ENCODE peak calls at places on chromosome 21, in four cellular contexts. W is Peyer's patch, O is ovary, E is heart left ventricle. H is an unnamed sample.

GRCh38 chr21:17819878-17820232 is 699 bp upstream of the C21orf91 start:
- DNase-seq in W (no peak), O (no peak), E (no peak), H (peak)

GRCh38 chr21:17590443-17590842 is 22.3 kb downstream of the BTG3 start:
- DNase-seq in W (no peak), O (no peak), E (no peak), H (no peak)

GRCh38 chr21:18041012-18041411 is 203.6 kb upstream of the CHODL start:
- DNase-seq in W (no peak), O (no peak), E (no peak), H (no peak)

GRCh38 chr21:45255381-45256020 is 32.2 kb downstream of the POFUT2 start:
- DNase-seq in W (peak), O (peak), E (no peak), H (peak)

GRCh38 chr21:16597768-16598167 is 868.0 kb downstream of the USP25 start:
- DNase-seq in W (no peak), O (no peak), E (no peak), H (no peak)

GRCh38 chr21:21183092-21183491 is 184.9 kb downstream of the NCAM2 start:
- DNase-seq in W (no peak), O (no peak), E (no peak), H (no peak)

GRCh38 chr21:45618846-45619485 is 24.6 kb upstream of the PCBP3 start:
- DNase-seq in W (no peak), O (no peak), E (no peak), H (no peak)

GRCh38 chr21:45439901-45440461 is 35.0 kb downstream of the COL18A1 start:
- DNase-seq in W (no peak), O (no peak), E (no peak), H (no peak)

GRCh38 chr21:45800339-45801080 is 157.0 kb downstream of the PCBP3 start:
- DNase-seq in W (no peak), O (no peak), E (no peak), H (no peak)

GRCh38 chr21:45029298-45029967 is 44.9 kb upstream of the ADARB1 start:
- DNase-seq in W (no peak), O (no peak), E (peak), H (no peak)

GRCh38 chr21:26798856-26799751 is 46.1 kb downstream of the ADAMTS1 start:
- DNase-seq in W (no peak), O (no peak), E (no peak), H (no peak)

GRCh38 chr21:17050156-17050555 is 462.7 kb upstream of the CXADR start:
- DNase-seq in W (no peak), O (no peak), E (no peak), H (no peak)

GRCh38 chr21:45886610-45887026 is 95.0 kb upstream of the COL6A1 start:
- DNase-seq in W (no peak), O (no peak), E (no peak), H (no peak)

GRCh38 chr21:35441868-35442582 is 392.9 kb upstream of the RUNX1 start:
- DNase-seq in W (no peak), O (no peak), E (no peak), H (no peak)

GRCh38 chr21:30839304-30839703 is 9.7 kb upstream of the KRTAP7-1 start:
- DNase-seq in W (no peak), O (no peak), E (no peak), H (no peak)

GRCh38 chr21:43893536-43894205 is 28.6 kb downstream of the AGPAT3 start:
- DNase-seq in W (no peak), O (no peak), E (no peak), H (no peak)

GRCh38 chr21:45293214-45293725 is 5.6 kb upstream of the POFUT2 start:
- DNase-seq in W (peak), O (peak), E (peak), H (no peak)

GRCh38 chr21:16211339-16212303 is 481.8 kb downstream of the USP25 start:
- DNase-seq in W (no peak), O (no peak), E (no peak), H (no peak)

GRCh38 chr21:35291963-35292627 is 243.0 kb upstream of the RUNX1 start:
- DNase-seq in W (no peak), O (no peak), E (no peak), H (no peak)

GRCh38 chr21:45365608-45366241 is 39.2 kb upstream of the COL18A1 start:
- DNase-seq in W (no peak), O (no peak), E (no peak), H (no peak)

GRCh38 chr21:46157987-46158451 is 2.6 kb upstream of the FTCD start:
- DNase-seq in W (no peak), O (no peak), E (peak), H (no peak)

GRCh38 chr21:45989355-45990048 is 7.9 kb downstream of the COL6A1 start:
- DNase-seq in W (no peak), O (no peak), E (peak), H (no peak)

GRCh38 chr21:45404726-45405270 is at the start of gene COL18A1:
- DNase-seq in W (no peak), O (peak), E (peak), H (peak)

GRCh38 chr21:14995695-14996490 is 68.9 kb downstream of the NRIP1 start:
- DNase-seq in W (no peak), O (no peak), E (peak), H (no peak)

GRCh38 chr21:45359451-45360217 is 45.3 kb upstream of the COL18A1 start:
- DNase-seq in W (no peak), O (no peak), E (no peak), H (no peak)

GRCh38 chr21:44648557-44649311 is 2.5 kb downstream of the KRTAP10-11 start:
- DNase-seq in W (peak), O (no peak), E (no peak), H (no peak)

GRCh38 chr21:45006536-45007079 is 66.8 kb downstream of the SLX9 start:
- DNase-seq in W (no peak), O (no peak), E (no peak), H (no peak)

GRCh38 chr21:45576838-45577737 is 34.8 kb upstream of the SLC19A1 start:
- DNase-seq in W (no peak), O (peak), E (no peak), H (no peak)

GRCh38 chr21:45264146-45264918 is 23.4 kb downstream of the POFUT2 start:
- DNase-seq in W (peak), O (peak), E (no peak), H (no peak)

GRCh38 chr21:46639489-46640386 is 4.3 kb downstream of the PRMT2 start:
- DNase-seq in W (no peak), O (no peak), E (no peak), H (no peak)

GRCh38 chr21:16377857-16378256 is 648.1 kb downstream of the USP25 start:
- DNase-seq in W (no peak), O (no peak), E (no peak), H (no peak)

GRCh38 chr21:35528109-35529042 is 479.3 kb upstream of the RUNX1 start:
- DNase-seq in W (peak), O (peak), E (peak), H (peak)

GRCh38 chr21:16004121-16004520 is 274.3 kb downstream of the USP25 start:
- DNase-seq in W (no peak), O (no peak), E (no peak), H (no peak)

DNA sequence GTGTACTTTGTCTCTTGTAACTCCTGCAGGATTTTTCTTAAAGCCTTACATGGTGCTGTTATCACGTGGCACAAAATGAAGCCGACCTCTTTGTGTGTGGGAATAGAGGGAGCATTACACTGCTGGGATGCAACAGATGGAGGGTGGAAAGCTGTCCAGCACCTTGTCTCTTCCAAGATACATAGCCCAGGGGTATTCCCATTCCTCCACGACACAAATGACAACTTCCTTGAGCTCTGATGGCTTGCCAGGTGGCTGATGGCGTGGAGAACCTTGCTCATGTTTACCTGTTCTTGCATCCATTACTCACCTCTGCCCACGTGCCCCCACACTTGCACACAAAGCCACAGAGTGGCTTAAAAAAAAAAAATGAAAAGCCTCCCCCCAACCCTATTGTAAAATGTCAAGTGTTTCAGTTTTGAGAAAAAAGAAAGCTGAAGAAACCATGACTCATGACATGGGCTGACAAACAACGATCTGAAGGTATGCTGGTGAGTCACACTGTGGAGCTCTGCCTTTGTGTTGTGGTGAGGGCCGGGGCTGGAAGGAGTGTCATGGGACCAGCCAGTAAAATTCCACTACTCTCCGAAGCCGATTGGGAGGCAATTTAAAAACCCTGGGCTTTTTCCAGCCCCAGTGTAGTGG is 32.0 kb upstream of the ATP5PO start:
- DNase-seq in W (peak), O (peak), E (peak), H (no peak)
- TF ChIP-seq POLR2A in W (no peak), O (no peak), E (no peak), H (peak)

GRCh38 chr21:32278518-32279376 is at the start of gene MIS18A:
- DNase-seq in W (peak), O (peak), E (peak), H (peak)
- TF ChIP-seq POLR2A in W (no peak), O (peak), E (peak), H (peak)

GRCh38 chr21:42498012-42498411 is 2.0 kb upstream of the RSPH1 start:
- DNase-seq in W (no peak), O (no peak), E (no peak), H (no peak)

GRCh38 chr21:42495765-42496119 is 282 bp downstream of the RSPH1 start:
- DNase-seq in W (no peak), O (no peak), E (no peak), H (no peak)

GRCh38 chr21:42496839-42497202 is 797 bp upstream of the RSPH1 start:
- DNase-seq in W (peak), O (peak), E (no peak), H (no peak)

GRCh38 chr21:42495027-42495426 is 997 bp downstream of the RSPH1 start:
- DNase-seq in W (no peak), O (no peak), E (no peak), H (no peak)

GRCh38 chr21:42496120-42496838 is at the start of gene RSPH1:
- DNase-seq in W (peak), O (peak), E (peak), H (peak)
- TF ChIP-seq POLR2A in W (no peak), O (peak), E (peak), H (no peak)

DNA sequence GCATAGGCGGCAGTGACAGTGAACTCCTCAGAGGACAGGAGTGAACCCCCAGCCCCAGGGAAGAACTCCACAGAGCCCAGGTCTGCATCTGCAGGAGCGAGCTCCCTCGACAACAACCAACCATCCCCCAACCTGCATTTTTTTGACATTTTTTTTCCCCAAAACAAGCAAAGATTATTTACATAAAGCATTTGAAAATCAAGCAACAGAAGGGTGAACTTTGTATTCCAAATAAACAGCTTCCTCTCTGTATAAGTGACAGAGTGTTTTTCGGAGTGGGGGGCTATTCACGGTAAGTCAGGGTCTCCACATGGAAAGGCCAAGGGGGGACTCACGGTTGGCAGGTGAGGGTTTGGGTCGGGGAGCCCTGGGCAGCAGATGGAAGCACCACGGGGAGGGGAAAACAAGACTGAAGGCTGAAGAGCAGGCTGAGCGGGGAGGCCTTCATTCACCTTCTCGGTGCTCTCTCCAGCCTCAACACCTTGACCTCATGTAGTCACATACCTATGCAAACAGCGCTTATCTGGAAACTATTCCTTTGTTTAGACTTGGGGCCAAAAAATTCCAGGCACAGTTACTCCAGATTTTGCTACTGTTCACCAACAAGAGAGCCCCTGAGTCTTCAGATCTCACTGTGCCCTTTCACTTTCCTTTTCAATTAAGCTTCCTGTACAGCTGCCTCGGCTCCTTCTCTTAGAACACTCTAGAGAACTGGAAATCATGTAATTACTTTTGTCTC is 27.6 kb downstream of the C2CD2 start:
- DNase-seq in W (peak), O (no peak), E (no peak), H (no peak)
- TF ChIP-seq POLR2A in W (no peak), O (no peak), E (no peak), H (peak)

DNA sequence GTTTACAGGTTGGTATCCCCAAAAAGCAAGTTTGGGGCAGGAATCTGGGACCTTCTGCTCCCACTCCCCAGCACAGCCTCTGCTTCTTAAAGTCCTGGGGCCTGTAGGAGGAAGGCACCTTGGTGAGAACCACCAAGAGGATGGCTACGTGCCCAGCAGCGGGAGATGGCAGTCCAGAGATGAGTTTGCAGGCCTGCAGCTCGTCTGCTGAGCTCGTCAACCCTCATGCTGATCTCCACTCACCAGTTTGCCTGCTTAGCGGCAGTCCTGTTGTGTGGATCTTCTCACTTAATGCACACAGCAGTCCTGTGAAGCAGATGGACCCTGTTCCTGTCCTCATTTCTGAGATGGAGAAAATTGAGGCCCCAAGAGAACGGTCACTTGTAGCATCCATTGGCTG is 160.5 kb downstream of the DYRK1A start:
- DNase-seq in W (no peak), O (no peak), E (no peak), H (no peak)
- TF ChIP-seq POLR2A in W (no peak), O (no peak), E (no peak), H (no peak)